ENCODE peak calls at places on chromosomes 4 and X, in eight cellular contexts. T is fibroblast of lung, H is A549, G is cardiac muscle cell, U is mucosa of descending colon, I is MM.1S, Z is colonic mucosa, X is heart left ventricle. F is an unnamed sample. For H3K4me1, the result is how much of the 10 kb centered on the place peaks cover.

GRCh38 chr4:87933337-87933736 is 42.2 kb upstream of the SPP1 start:
- DNase-seq in T (no peak), H (no peak), G (no peak), U (no peak), I (no peak), Z (no peak), X (no peak), F (no peak)

GRCh38 chr4:147586637-147587036 is 30.6 kb upstream of the TMEM184C start:
- DNase-seq in T (no peak), H (no peak), G (peak), U (no peak), I (no peak), Z (no peak), X (no peak), F (no peak)

GRCh38 chr4:5992171-5993062 is 25.8 kb downstream of the C4orf50 start:
- DNase-seq in T (no peak), H (no peak), G (no peak), U (no peak), I (no peak), Z (no peak), X (no peak), F (no peak)

GRCh38 chr4:87108142-87108546 is 112.3 kb downstream of the KLHL8 start:
- DNase-seq in T (peak), H (peak), G (no peak), U (no peak), I (no peak), Z (no peak), X (peak), F (no peak)

GRCh38 chr4:94408549-94409374 is 43.0 kb upstream of the PDLIM5 start:
- DNase-seq in T (peak), H (no peak), G (peak), U (no peak), I (no peak), Z (no peak), X (no peak), F (no peak)

GRCh38 chrX:149453030-149453429 is 52.1 kb downstream of the IDS start:
- DNase-seq in T (peak), H (peak), G (no peak), U (no peak), I (no peak), Z (no peak), X (no peak), F (no peak)

GRCh38 chrX:9851890-9852289 is 65.7 kb downstream of the SHROOM2 start:
- DNase-seq in T (no peak), H (no peak), G (peak), U (no peak), I (no peak), Z (no peak), X (no peak), F (no peak)

GRCh38 chrX:42930951-42931350 is 153.0 kb upstream of the PPP1R2C start:
- DNase-seq in T (no peak), H (no peak), G (no peak), U (no peak), I (no peak), Z (no peak), X (no peak), F (no peak)

GRCh38 chr4:115042496-115042895 is 70.9 kb downstream of the NDST4 start:
- DNase-seq in T (no peak), H (peak), G (peak), U (no peak), I (no peak), Z (no peak), X (no peak), F (peak)

GRCh38 chr4:124879195-124879594 is 166.7 kb upstream of the ANKRD50 start:
- DNase-seq in T (no peak), H (no peak), G (no peak), U (no peak), I (no peak), Z (no peak), X (no peak), F (no peak)

GRCh38 chr4:153152453-153153338 is 51.5 kb upstream of the TRIM2 start:
- DNase-seq in T (peak), H (no peak), G (peak), U (peak), I (peak), Z (peak), X (peak), F (peak)

GRCh38 chr4:147984065-147984777 is 252.3 kb downstream of the ARHGAP10 start:
- DNase-seq in T (peak), H (peak), G (peak), U (no peak), I (peak), Z (peak), X (no peak), F (peak)

GRCh38 chrX:47283015-47283771 is 50.4 kb downstream of the USP11 start:
- DNase-seq in T (peak), H (no peak), G (no peak), U (no peak), I (no peak), Z (no peak), X (peak), F (peak)

GRCh38 chr4:38717604-38718003 is 53.6 kb downstream of the KLF3 start:
- DNase-seq in T (peak), H (no peak), G (no peak), U (no peak), I (no peak), Z (no peak), X (no peak), F (no peak)

GRCh38 chrX:136192839-136193414 is 45.6 kb downstream of the FHL1 start:
- DNase-seq in T (no peak), H (no peak), G (no peak), U (no peak), I (no peak), Z (no peak), X (no peak), F (no peak)

GRCh38 chr4:190014771-190015537 is 12.1 kb downstream of the FRG2 start:
- DNase-seq in T (no peak), H (no peak), G (no peak), U (no peak), I (no peak), Z (no peak), X (no peak), F (no peak)

GRCh38 chr4:88219099-88219498 is 60.7 kb upstream of the ABCG2 start:
- DNase-seq in T (peak), H (peak), G (peak), U (no peak), I (peak), Z (no peak), X (no peak), F (peak)

GRCh38 chr4:71133491-71133890 is 140.0 kb downstream of the DCK start:
- DNase-seq in T (no peak), H (no peak), G (no peak), U (no peak), I (no peak), Z (no peak), X (no peak), F (no peak)

GRCh38 chrX:34810911-34811310 is 131.7 kb upstream of the FAM47B start:
- DNase-seq in T (no peak), H (no peak), G (no peak), U (no peak), I (no peak), Z (no peak), X (no peak), F (no peak)

GRCh38 chr4:105352826-105353225 is 121.0 kb downstream of the PPA2 start:
- DNase-seq in T (peak), H (no peak), G (no peak), U (no peak), I (no peak), Z (no peak), X (no peak), F (no peak)

GRCh38 chr4:121827851-121828250 is 4.2 kb upstream of the CCNA2 start:
- DNase-seq in T (peak), H (peak), G (no peak), U (no peak), I (no peak), Z (no peak), X (no peak), F (no peak)

GRCh38 chr4:129358571-129358970 is 262.6 kb downstream of the C4orf33 start:
- DNase-seq in T (peak), H (no peak), G (no peak), U (no peak), I (peak), Z (no peak), X (no peak), F (no peak)

GRCh38 chrX:74924449-74925209 is 623 bp downstream of the NEXMIF start:
- DNase-seq in T (peak), H (peak), G (peak), U (peak), I (peak), Z (peak), X (peak), F (peak)

GRCh38 chr4:145734576-145735329 is 54.8 kb downstream of the C4orf51 start:
- DNase-seq in T (peak), H (peak), G (no peak), U (peak), I (no peak), Z (peak), X (peak), F (no peak)

GRCh38 chr4:145736241-145736831 is 56.4 kb downstream of the C4orf51 start:
- DNase-seq in T (peak), H (peak), G (peak), U (peak), I (no peak), Z (peak), X (peak), F (no peak)

GRCh38 chr4:145735330-145735638 is 55.3 kb downstream of the C4orf51 start:
- DNase-seq in T (peak), H (peak), G (peak), U (no peak), I (no peak), Z (no peak), X (no peak), F (no peak)

GRCh38 chr4:145734051-145734450 is 54.1 kb downstream of the C4orf51 start:
- DNase-seq in T (peak), H (no peak), G (no peak), U (no peak), I (no peak), Z (no peak), X (no peak), F (no peak)

GRCh38 chr4:145735777-145736176 is 55.8 kb downstream of the C4orf51 start:
- DNase-seq in T (no peak), H (no peak), G (peak), U (no peak), I (no peak), Z (no peak), X (no peak), F (no peak)
- H3K4me1 ChIP-seq in T (under half), H (half or more), G (under half), U (under half), I (under half), Z (under half), X (half or more), F (under half)

DNA sequence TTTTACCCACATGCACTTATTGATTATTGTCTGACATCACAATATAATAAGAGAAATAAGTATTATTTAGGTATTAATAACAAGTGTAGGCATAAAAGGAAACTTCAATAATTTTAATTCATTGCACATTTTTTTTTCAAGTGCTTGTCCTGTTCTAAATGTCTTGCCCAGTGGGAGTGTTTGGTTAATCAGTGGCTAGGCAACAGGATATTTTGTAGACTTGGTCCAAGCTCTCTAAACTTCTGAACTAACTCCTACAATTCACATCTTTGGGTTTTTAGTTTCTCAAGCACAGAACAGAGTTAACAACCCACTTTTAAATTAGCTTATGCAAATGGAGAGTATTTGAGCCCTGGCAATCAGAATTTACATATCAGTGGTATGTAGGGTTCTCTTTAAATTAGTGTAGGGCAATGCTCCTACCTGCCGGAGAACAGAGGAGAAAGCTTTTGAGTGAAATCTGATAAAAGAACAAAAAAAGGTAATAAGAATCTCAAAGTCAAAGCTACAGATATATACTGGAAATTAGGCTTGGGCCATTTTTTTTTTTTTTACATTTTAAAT is 353.5 kb downstream of the ADGRL3 start:
- DNase-seq in T (no peak), H (no peak), G (no peak), U (no peak), I (no peak), Z (no peak), X (no peak), F (no peak)
- H3K4me1 ChIP-seq in T (under half), H (under half), G (under half), U (under half), I (under half), Z (under half), X (under half), F (under half)

GRCh38 chrX:39542316-39542715 is 555.4 kb downstream of the BCOR start:
- DNase-seq in T (no peak), H (no peak), G (no peak), U (no peak), I (no peak), Z (no peak), X (no peak), F (no peak)
- H3K4me1 ChIP-seq in T (under half), H (under half), G (under half), U (under half), I (under half), Z (under half), X (under half), F (under half)

GRCh38 chr4:25817059-25817681 is 45.6 kb downstream of the SEL1L3 start:
- DNase-seq in T (peak), H (peak), G (no peak), U (no peak), I (no peak), Z (no peak), X (no peak), F (no peak)

GRCh38 chr4:25816591-25817058 is 46.2 kb downstream of the SEL1L3 start:
- DNase-seq in T (no peak), H (no peak), G (no peak), U (no peak), I (no peak), Z (no peak), X (no peak), F (no peak)

GRCh38 chr4:25815586-25815985 is 47.2 kb downstream of the SEL1L3 start:
- DNase-seq in T (no peak), H (no peak), G (no peak), U (no peak), I (no peak), Z (no peak), X (no peak), F (no peak)

GRCh38 chr4:25821267-25821666 is 41.5 kb downstream of the SEL1L3 start:
- DNase-seq in T (no peak), H (no peak), G (peak), U (no peak), I (no peak), Z (no peak), X (no peak), F (no peak)

GRCh38 chr4:25818293-25819240 is 44.2 kb downstream of the SEL1L3 start:
- DNase-seq in T (no peak), H (no peak), G (no peak), U (no peak), I (no peak), Z (no peak), X (no peak), F (no peak)
- H3K4me1 ChIP-seq in T (under half), H (half or more), G (under half), U (under half), I (under half), Z (under half), X (under half), F (under half)

F was measured in HAP-1.